ENCODE peak calls at places on chromosomes 3 and 15, in four cellular contexts. T is nephron progenitor cell; S is NCI-H748 treated with DMSO at 0.1 percent for 48 hours; P is activated CD4-positive, alpha-beta T cell treated with anti-CD3 and anti-CD28 coated beads, Interleukin-2, amount 50 U/mL, for 24 hours. Q is an unnamed sample.

GRCh38 chr15:63973212-63974009 is 72.9 kb downstream of the DAPK2 start:
- DNase-seq in S (no peak), T (no peak), P (no peak), Q (no peak)

GRCh38 chr3:50136714-50137405 is 18.3 kb upstream of the SEMA3F start:
- DNase-seq in T (peak), P (no peak), S (no peak), Q (no peak)

GRCh38 chr15:44780608-44781007 is 44.3 kb downstream of the TRIM69 start:
- DNase-seq in P (no peak), S (no peak), T (no peak), Q (no peak)

GRCh38 chr3:41565948-41566347 is 366.6 kb downstream of the CTNNB1 start:
- DNase-seq in P (no peak), T (no peak), S (no peak), Q (no peak)

GRCh38 chr3:15154326-15154725 is 51.7 kb upstream of the CAPN7 start:
- DNase-seq in P (no peak), S (no peak), T (no peak), Q (no peak)

GRCh38 chr3:114178770-114179368 is at the start of gene DRD3:
- DNase-seq in T (peak), P (no peak), S (no peak), Q (no peak)

GRCh38 chr3:148975277-148975676 is 16.1 kb upstream of the GYG1 start:
- DNase-seq in P (no peak), S (no peak), T (no peak), Q (no peak)

GRCh38 chr15:41932101-41932500 is 38.2 kb upstream of the SPTBN5 start:
- DNase-seq in P (no peak), T (no peak), S (no peak), Q (no peak)

GRCh38 chr15:77025066-77025435 is 30.1 kb downstream of the PSTPIP1 start:
- DNase-seq in P (no peak), S (no peak), T (no peak), Q (peak)

GRCh38 chr3:126442849-126443229 is 32.9 kb downstream of the ZXDC start:
- DNase-seq in P (no peak), S (no peak), T (no peak), Q (no peak)

GRCh38 chr3:101310580-101311375 is 9.6 kb downstream of the IMPG2 start:
- DNase-seq in T (no peak), P (no peak), S (no peak), Q (no peak)

Q was measured in mesothelial cell of epicardium.